ENCODE peak calls at places on chromosomes 5 and 9, in five cellular contexts. Q is AG08395, Y is NCI-H2081, N is SK-MEL-5, J is renal cortical epithelial cell. O is an unnamed sample.

GRCh38 chr5:74543162-74543995 is 97.1 kb downstream of the ENC1 start:
- DNase-seq in Y (peak), N (peak), Q (peak), J (peak), O (peak)

GRCh38 chr9:125650271-125650737 is 56.7 kb downstream of the MAPKAP1 start:
- DNase-seq in N (no peak), Q (peak), J (peak), Y (no peak), O (no peak)

GRCh38 chr9:70117835-70118319 is 74.2 kb downstream of the MAMDC2 start:
- DNase-seq in Q (peak), J (no peak), N (no peak), Y (no peak), O (no peak)

GRCh38 chr5:53298841-53299240 is 181.6 kb upstream of the FST start:
- DNase-seq in Q (no peak), N (no peak), J (no peak), Y (no peak), O (no peak)

GRCh38 chr9:106784076-106784475 is 78.9 kb upstream of the ZNF462 start:
- DNase-seq in Y (no peak), N (no peak), J (peak), Q (peak), O (no peak)

GRCh38 chr9:98172604-98173003 is 19.8 kb downstream of the CORO2A start:
- DNase-seq in Y (peak), N (no peak), J (no peak), Q (no peak), O (no peak)

GRCh38 chr5:60978968-60979367 is 34.0 kb downstream of the NDUFAF2 start:
- DNase-seq in J (peak), Y (no peak), Q (no peak), N (no peak), O (no peak)

GRCh38 chr5:67414712-67415111 is 218.1 kb upstream of the CD180 start:
- DNase-seq in J (peak), Q (peak), Y (no peak), N (no peak), O (no peak)

GRCh38 chr9:34200092-34200491 is 21.2 kb downstream of the UBAP1 start:
- DNase-seq in J (no peak), N (no peak), Y (no peak), Q (no peak), O (no peak)

GRCh38 chr5:179414459-179415215 is 69.4 kb upstream of the ADAMTS2 start:
- DNase-seq in N (no peak), Q (no peak), Y (no peak), J (no peak), O (no peak)

GRCh38 chr5:159156839-159157238 is 52.5 kb downstream of the RNF145 start:
- DNase-seq in J (peak), N (peak), Q (peak), Y (peak), O (peak)

GRCh38 chr5:166695311-166695710 is 1596.1 kb upstream of the WWC1 start:
- DNase-seq in Y (no peak), Q (no peak), J (no peak), N (no peak), O (no peak)

GRCh38 chr5:82635561-82636288 is 357.6 kb upstream of the RPS23 start:
- DNase-seq in Y (no peak), Q (peak), J (peak), N (no peak), O (peak)

GRCh38 chr5:322942-323879 is 1.7 kb downstream of the AHRR start:
- DNase-seq in J (no peak), Q (peak), N (no peak), Y (peak), O (no peak)

GRCh38 chr5:43702815-43703214 is 99.8 kb downstream of the NNT start:
- DNase-seq in Y (peak), N (no peak), J (no peak), Q (peak), O (no peak)

GRCh38 chr9:107491081-107492053 is 1.8 kb upstream of the KLF4 start:
- DNase-seq in J (peak), N (no peak), Q (no peak), Y (no peak), O (no peak)

GRCh38 chr9:88143179-88143578 is 4.9 kb upstream of the SPATA31C2 start:
- DNase-seq in J (no peak), Q (no peak), Y (no peak), N (peak), O (no peak)

GRCh38 chr5:34008721-34009120 is 871 bp upstream of the AMACR start:
- DNase-seq in Y (no peak), J (no peak), N (peak), Q (no peak), O (no peak)

GRCh38 chr9:93949694-93950449 is 5.3 kb downstream of the BARX1 start:
- DNase-seq in Q (no peak), Y (no peak), J (peak), N (no peak), O (peak)

GRCh38 chr9:18477121-18477705 is 3.3 kb downstream of the ADAMTSL1 start:
- DNase-seq in Q (no peak), N (no peak), J (no peak), Y (no peak), O (no peak)

GRCh38 chr5:75568202-75568601 is 43.1 kb upstream of the ANKDD1B start:
- DNase-seq in N (no peak), Y (no peak), J (no peak), Q (no peak), O (no peak)

GRCh38 chr5:178988436-178989220 is 6.5 kb downstream of the GRM6 start:
- DNase-seq in J (no peak), N (no peak), Y (no peak), Q (no peak), O (no peak)

GRCh38 chr5:126403871-126404270 is 19.3 kb upstream of the GRAMD2B start:
- DNase-seq in Y (no peak), Q (peak), J (no peak), N (no peak), O (no peak)

GRCh38 chr9:23220957-23221356 is 605.1 kb downstream of the ELAVL2 start:
- DNase-seq in N (no peak), J (no peak), Y (no peak), Q (no peak), O (no peak)

GRCh38 chr5:175104682-175105081 is 339.3 kb downstream of the DRD1 start:
- DNase-seq in J (no peak), Y (no peak), N (no peak), Q (no peak), O (no peak)

GRCh38 chr9:126989847-126990821 is 75.6 kb downstream of the RALGPS1 start:
- DNase-seq in Q (no peak), Y (no peak), N (no peak), J (no peak), O (no peak)

GRCh38 chr5:67910599-67910998 is 305.0 kb upstream of the PIK3R1 start:
- DNase-seq in J (no peak), N (no peak), Y (no peak), Q (no peak), O (no peak)

GRCh38 chr5:106290841-106291240 is 1379.9 kb downstream of the EFNA5 start:
- DNase-seq in J (peak), Q (peak), N (no peak), Y (no peak), O (no peak)

GRCh38 chr5:58044166-58044565 is 415.7 kb downstream of the PLK2 start:
- DNase-seq in N (peak), Y (no peak), J (no peak), Q (peak), O (no peak)

GRCh38 chr5:124704594-124705284 is 41.7 kb downstream of the ZNF608 start:
- DNase-seq in Q (no peak), Y (peak), N (no peak), J (no peak), O (no peak)

GRCh38 chr9:2307480-2307879 is 292.3 kb downstream of the SMARCA2 start:
- DNase-seq in Y (peak), J (peak), N (peak), Q (peak), O (no peak)

GRCh38 chr5:431001-431710 is 11.8 kb upstream of the EXOC3 start:
- DNase-seq in Q (peak), J (no peak), N (peak), Y (peak), O (no peak)

GRCh38 chr9:124478014-124478753 is 27.9 kb downstream of the ADGRD2 start:
- DNase-seq in N (no peak), J (no peak), Q (no peak), Y (no peak), O (no peak)

GRCh38 chr5:138665261-138665660 is 88.0 kb upstream of the CTNNA1 start:
- DNase-seq in N (no peak), Q (no peak), Y (no peak), J (no peak), O (no peak)

GRCh38 chr9:91273853-91274552 is 87.7 kb downstream of the AUH start:
- DNase-seq in Q (peak), Y (no peak), J (peak), N (no peak), O (peak)

GRCh38 chr9:99368341-99369326 is 146.6 kb downstream of the SEC61B start:
- DNase-seq in N (peak), J (peak), Q (peak), Y (no peak), O (no peak)

O was measured in Caki2.